ENCODE peak calls at places on chromosomes 12 and 14, in five cellular contexts. I, C, R, W and N are unnamed samples.

GRCh38 chr14:35107866-35108265 is 13.9 kb downstream of the PPP2R3C start:
- DNase-seq in W (no peak), R (no peak), C (no peak), I (no peak), N (no peak)

GRCh38 chr14:34157642-34158041 is 206.8 kb upstream of the EGLN3 start:
- DNase-seq in R (no peak), W (no peak), C (no peak), I (no peak), N (no peak)

GRCh38 chr14:61120576-61120975 is 139.5 kb downstream of the SLC38A6 start:
- DNase-seq in R (no peak), W (no peak), I (no peak), C (no peak), N (no peak)

GRCh38 chr12:16849473-16849872 is 243.5 kb upstream of the LMO3 start:
- DNase-seq in C (no peak), I (no peak), W (no peak), R (no peak), N (no peak)

GRCh38 chr14:59918824-59919581 is 941 bp upstream of the LRRC9 start:
- DNase-seq in C (peak; percentile 16), R (no peak), I (peak; percentile 16), W (no peak), N (peak; percentile 24)

GRCh38 chr12:55713721-55714120 is 2.1 kb upstream of the BLOC1S1 start:
- DNase-seq in W (no peak), I (no peak), R (no peak), C (no peak), N (no peak)

GRCh38 chr12:110116623-110117022 is 7.5 kb upstream of the IFT81 start:
- DNase-seq in W (no peak), I (no peak), C (no peak), R (no peak), N (no peak)

GRCh38 chr14:58738189-58738836 is 100.6 kb downstream of the DACT1 start:
- DNase-seq in R (no peak), I (no peak), W (no peak), C (no peak), N (no peak)

GRCh38 chr14:96037891-96038557 is 1.1 kb upstream of the C14orf132 start:
- DNase-seq in R (peak; percentile 89), W (no peak), I (no peak), C (peak; percentile 74), N (no peak)

GRCh38 chr12:69982081-69982480 is 157.1 kb downstream of the MYRFL start:
- DNase-seq in I (no peak), W (no peak), R (no peak), C (no peak), N (no peak)

GRCh38 chr12:122080149-122081107 is 1.9 kb downstream of the MLXIP start:
- DNase-seq in C (no peak), I (no peak), R (peak; percentile 89), W (no peak), N (no peak)

GRCh38 chr12:2431810-2432209 is 363.0 kb upstream of the FKBP4 start:
- DNase-seq in I (no peak), R (no peak), W (no peak), C (no peak), N (no peak)

GRCh38 chr12:27539191-27539631 is 15.2 kb downstream of the PPFIBP1 start:
- DNase-seq in C (no peak), R (no peak), W (no peak), I (no peak), N (no peak)

GRCh38 chr12:120238839-120239445 is 26.6 kb downstream of the PXN start:
- DNase-seq in I (no peak), C (no peak), W (no peak), R (no peak), N (no peak)

GRCh38 chr14:60396718-60397343 is 89.0 kb downstream of the C14orf39 start:
- DNase-seq in W (no peak), I (no peak), R (no peak), C (no peak), N (no peak)

GRCh38 chr12:3035171-3035570 is 42.0 kb upstream of the TSPAN9 start:
- DNase-seq in R (no peak), I (no peak), W (no peak), C (no peak), N (no peak)

GRCh38 chr14:29857545-29857944 is 70.1 kb downstream of the PRKD1 start:
- DNase-seq in W (no peak), I (no peak), R (no peak), C (no peak), N (no peak)

GRCh38 chr12:100295764-100296555 is 29.0 kb downstream of the SCYL2 start:
- DNase-seq in C (no peak), I (no peak), R (no peak), W (no peak), N (no peak)

GRCh38 chr12:39012870-39013269 is 107.5 kb upstream of the CPNE8 start:
- DNase-seq in C (no peak), R (no peak), W (no peak), I (no peak), N (no peak)

GRCh38 chr12:32261638-32262037 is 137.7 kb upstream of the FGD4 start:
- DNase-seq in I (no peak), W (no peak), C (no peak), R (no peak), N (no peak)

GRCh38 chr12:98154850-98155249 is 360.5 kb upstream of the TMPO start:
- DNase-seq in C (peak; percentile 12), R (no peak), W (no peak), I (no peak), N (peak; percentile 44)

DNA sequence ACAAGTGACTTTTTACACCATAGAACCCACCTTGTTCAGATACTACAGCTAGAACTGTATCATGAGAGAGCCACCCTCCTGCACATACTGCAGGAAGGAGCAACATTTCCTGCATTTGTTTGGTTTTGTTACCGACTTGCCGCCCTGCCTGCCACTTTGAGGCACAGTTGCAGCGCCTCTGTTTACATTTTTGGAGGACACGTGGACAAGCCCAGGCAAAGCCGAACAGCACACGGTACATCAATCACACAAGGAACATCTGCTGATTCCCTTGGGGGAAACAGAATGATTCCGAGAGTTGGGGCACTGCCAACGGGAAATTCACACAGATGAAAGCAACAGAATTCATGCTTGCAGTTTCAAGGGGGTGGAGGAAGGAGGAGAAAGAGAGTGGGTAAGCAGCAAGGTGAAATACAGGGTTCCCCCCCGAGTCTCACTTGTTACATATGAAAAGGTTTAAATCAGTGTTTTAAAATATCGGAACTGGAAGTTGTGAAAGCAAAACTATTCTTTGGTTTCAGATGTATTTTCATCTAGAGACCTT is 110.7 kb downstream of the BTG1 start:
- DNase-seq in R (no peak), C (peak; percentile 6), W (no peak), I (no peak), N (no peak)
- TF ChIP-seq POLR2AphosphoS5 in R (no peak), C (no peak), W (peak; percentile 44), I (no peak), N (no peak)

GRCh38 chr12:133080619-133081407 is at the start of gene ZNF140:
- DNase-seq in R (peak; percentile 98), W (peak; percentile 95), I (peak; percentile 86), C (no peak), N (peak; percentile 82)

GRCh38 chr12:133080051-133080618 is 588 bp upstream of the ZNF140 start:
- DNase-seq in R (peak; percentile 99), W (peak; percentile 97), I (peak; percentile 81), C (no peak), N (peak; percentile 97)

GRCh38 chr12:133081408-133081806 is 684 bp downstream of the ZNF140 start:
- DNase-seq in R (no peak), W (no peak), C (no peak), I (no peak), N (no peak)

DNA sequence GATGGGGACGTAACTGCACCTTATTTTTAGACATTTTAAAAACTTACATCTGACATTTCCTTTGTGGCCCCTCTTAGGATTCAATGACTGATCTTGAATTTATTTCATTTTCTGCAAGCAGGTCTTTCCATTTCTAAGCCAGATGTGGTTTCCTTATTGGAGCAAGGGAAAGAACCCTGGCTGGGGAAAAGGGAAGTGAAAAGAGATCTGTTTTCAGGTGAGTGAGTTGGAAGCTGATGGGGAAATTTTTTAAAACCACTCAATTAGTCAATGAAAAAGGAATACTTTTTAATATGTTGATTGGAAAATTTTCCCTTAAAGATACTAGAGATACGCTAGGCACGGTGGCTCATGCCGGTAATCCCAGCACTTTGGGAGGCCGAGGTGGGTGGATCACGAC is 2.6 kb downstream of the ZNF140 start:
- DNase-seq in W (no peak), R (no peak), C (no peak), I (no peak), N (no peak)
- H3K9me3 ChIP-seq in W (peaks cover 83% of the 10 kb centered on the region), R (peaks cover 52% of the 10 kb centered on the region), C (peaks cover 11% of the 10 kb centered on the region), I (peaks cover 29% of the 10 kb centered on the region), N (peaks cover 45% of the 10 kb centered on the region)

GRCh38 chr12:25276199-25276937 is 25.6 kb upstream of the KRAS start:
- DNase-seq in I (peak; percentile 64), C (peak; percentile 42), R (no peak), W (no peak), N (no peak)
- TF ChIP-seq POLR2AphosphoS5 in I (no peak), C (no peak), R (no peak), W (no peak), N (no peak)

DNA sequence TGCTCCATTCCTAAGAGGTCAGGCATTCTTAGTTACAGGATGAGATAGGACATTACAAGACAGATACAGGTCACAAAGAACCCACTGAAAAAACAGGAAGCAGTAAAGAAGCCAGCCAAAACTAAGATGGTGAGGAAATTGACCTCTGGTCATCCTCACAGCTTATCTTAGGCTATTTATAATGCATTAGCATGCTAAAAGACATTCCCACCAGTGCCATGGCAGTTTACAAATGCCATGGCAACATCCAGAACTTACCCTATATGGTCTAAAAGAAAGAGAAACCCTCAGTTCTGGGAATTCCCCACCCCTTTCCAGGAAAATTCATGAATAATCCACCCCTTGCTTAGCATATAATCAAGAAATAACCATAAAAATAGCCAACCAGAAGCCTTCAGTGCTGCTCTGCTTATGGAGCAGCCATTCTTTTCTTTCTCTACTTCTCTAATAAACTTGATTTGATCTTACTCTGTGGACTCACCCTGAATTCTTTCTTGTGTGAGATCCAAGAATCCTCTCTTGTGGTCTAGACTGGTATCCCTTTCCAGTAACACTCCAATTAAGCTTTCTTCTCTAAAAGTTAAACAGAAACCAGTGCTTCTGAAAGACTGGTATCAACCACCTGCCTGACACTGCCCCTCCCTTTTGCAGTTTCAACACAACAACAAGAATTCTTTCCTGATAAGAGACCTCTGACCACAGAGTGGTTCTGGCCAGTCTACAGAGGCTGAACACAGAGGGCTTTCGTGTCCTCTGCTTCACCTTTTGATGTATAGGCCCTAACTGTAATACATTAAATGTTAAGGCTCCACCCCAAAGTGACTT is 86.9 kb downstream of the BCAT1 start:
- DNase-seq in R (no peak), W (no peak), C (no peak), I (no peak), N (no peak)
- H3K9me3 ChIP-seq in R (no peaks in the 10 kb centered on the region), W (no peaks in the 10 kb centered on the region), C (no peaks in the 10 kb centered on the region), I (peaks cover 11% of the 10 kb centered on the region), N (no peaks in the 10 kb centered on the region)